ENCODE peak calls at places on chromosomes 16 and 17, in five cellular contexts. J is H1, I is HepG2, D is GM12878, U is NT2/D1. V is an unnamed sample.

GRCh38 chr16:24731722-24732419 is 2.4 kb downstream of the TNRC6A start:
- DNase-seq in J (no peak), I (peak), D (no peak), U (no peak), V (no peak)

GRCh38 chr16:10589106-10589505 is 8.7 kb upstream of the EMP2 start:
- DNase-seq in J (no peak), I (no peak), D (no peak), U (no peak), V (no peak)

GRCh38 chr17:75555679-75556153 is 30.2 kb downstream of the LLGL2 start:
- DNase-seq in J (no peak), I (no peak), D (no peak), U (no peak), V (no peak)

GRCh38 chr16:50266337-50267091 is at the start of gene ADCY7:
- DNase-seq in J (no peak), I (no peak), D (no peak), U (peak), V (no peak)

GRCh38 chr17:67821871-67822367 is 3.4 kb upstream of the BPTF start:
- DNase-seq in J (no peak), I (no peak), D (no peak), U (no peak), V (no peak)

GRCh38 chr16:2468142-2468724 is 2.9 kb upstream of the NTN3 start:
- DNase-seq in J (peak), I (no peak), D (no peak), U (no peak), V (peak)

GRCh38 chr17:39750131-39751015 is 12.6 kb downstream of the GRB7 start:
- DNase-seq in J (no peak), I (peak), D (no peak), U (no peak), V (no peak)

GRCh38 chr17:74453665-74454196 is 12.7 kb upstream of the CD300A start:
- DNase-seq in J (peak), I (no peak), D (no peak), U (no peak), V (peak)

GRCh38 chr16:46790599-46791270 is 40.2 kb downstream of the C16orf87 start:
- DNase-seq in J (no peak), I (peak), D (no peak), U (no peak), V (no peak)

GRCh38 chr17:46958192-46958591 is 20.9 kb downstream of the RPRML start:
- DNase-seq in J (no peak), I (no peak), D (no peak), U (no peak), V (no peak)

GRCh38 chr16:707062-707538 is 1.5 kb upstream of the FBXL16 start:
- DNase-seq in J (no peak), I (no peak), D (no peak), U (no peak), V (no peak)

GRCh38 chr16:76360384-76360783 is 83.2 kb downstream of the CNTNAP4 start:
- DNase-seq in J (no peak), I (no peak), D (no peak), U (no peak), V (no peak)

GRCh38 chr17:31433091-31433790 is 41.8 kb downstream of the RAB11FIP4 start:
- DNase-seq in J (no peak), I (no peak), D (no peak), U (no peak), V (no peak)

GRCh38 chr16:75965504-75966374 is 239.4 kb upstream of the CPHXL start:
- DNase-seq in J (no peak), I (peak), D (no peak), U (no peak), V (no peak)

GRCh38 chr16:57284206-57284951 is at the start of gene PLLP:
- DNase-seq in J (peak), I (no peak), D (no peak), U (no peak), V (peak)

GRCh38 chr17:41695134-41695661 is 6.5 kb downstream of the EIF1 start:
- DNase-seq in J (no peak), I (no peak), D (no peak), U (no peak), V (no peak)

GRCh38 chr17:30576326-30576861 is 99.2 kb downstream of the GOSR1 start:
- DNase-seq in J (no peak), I (no peak), D (no peak), U (no peak), V (no peak)

GRCh38 chr17:42289863-42290165 is 1.5 kb downstream of the STAT5A start:
- DNase-seq in J (no peak), I (no peak), D (no peak), U (no peak), V (no peak)

GRCh38 chr16:88357306-88358032 is 25.3 kb upstream of the ZNF469 start:
- DNase-seq in J (no peak), I (no peak), D (no peak), U (no peak), V (no peak)

DNA sequence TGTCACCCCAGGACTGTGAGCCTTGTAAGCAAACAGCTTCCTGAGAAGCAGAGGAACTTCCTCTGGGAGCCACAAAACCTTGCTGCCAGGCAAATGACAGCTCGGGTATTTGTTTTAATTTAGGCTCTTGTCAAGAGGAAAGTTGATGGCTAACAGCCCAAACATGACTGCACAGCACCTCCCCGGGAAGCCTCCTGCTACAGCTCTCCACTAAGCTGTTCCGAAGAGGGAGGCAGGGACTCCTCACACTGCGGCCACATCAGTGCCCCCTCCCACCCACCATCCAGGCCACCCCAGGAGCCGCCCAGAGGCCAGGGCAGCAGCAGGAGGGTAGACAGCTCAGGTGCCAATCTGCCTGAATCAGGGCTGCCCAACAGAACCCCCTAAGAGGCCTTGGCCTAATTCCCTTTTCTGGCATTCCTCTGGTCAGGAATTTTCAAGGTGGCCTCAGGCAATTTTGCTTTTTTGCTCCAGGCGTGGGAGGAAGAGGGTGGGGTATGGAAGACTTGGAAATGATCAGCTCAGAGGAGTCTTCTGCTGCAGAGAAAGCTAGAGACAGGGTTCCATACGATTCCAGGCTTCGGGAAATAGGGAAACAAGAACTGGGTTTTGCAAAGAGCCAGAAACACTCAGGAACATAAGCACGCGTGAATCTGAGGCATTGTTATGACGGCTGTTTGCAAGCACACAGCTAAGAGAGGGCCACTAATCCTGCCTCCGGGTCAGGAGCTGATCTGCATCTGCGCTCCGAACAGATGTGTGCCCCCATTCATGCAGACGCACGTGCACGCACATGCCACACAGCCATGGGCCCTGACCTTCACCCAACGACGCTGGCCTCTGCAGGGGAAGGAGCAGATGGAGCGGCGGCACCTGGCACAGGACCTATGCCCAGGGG is 2.4 kb downstream of the ABR start:
- DNase-seq in J (no peak), I (no peak), D (no peak), U (no peak), V (no peak)
- TF ChIP-seq SUZ12 in J (no peak), I (no peak), D (no peak), U (no peak), V (no peak)

DNA sequence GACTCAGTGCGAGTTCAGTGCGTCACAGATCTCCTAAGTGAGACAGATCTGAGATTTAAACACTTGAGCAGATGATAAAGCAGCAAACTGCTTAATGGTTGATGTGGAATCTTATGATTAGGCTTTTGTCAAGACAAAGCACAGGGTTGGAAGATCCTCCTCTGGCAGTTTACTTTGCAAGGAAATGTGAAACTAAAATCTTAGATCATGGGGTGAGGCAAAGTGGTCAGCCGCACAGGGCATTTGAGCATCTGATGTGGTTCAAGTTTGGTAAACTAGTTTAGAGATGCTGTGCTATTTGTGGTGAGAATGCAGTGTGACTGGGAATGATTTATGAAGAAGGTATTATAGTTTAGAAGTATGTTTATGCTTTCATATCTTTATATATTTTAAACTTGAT is 138.0 kb downstream of the TRIM37 start:
- DNase-seq in J (no peak), I (no peak), D (no peak), U (no peak), V (no peak)
- TF ChIP-seq SUZ12 in J (no peak), I (no peak), D (no peak), U (no peak), V (no peak)

GRCh38 chr17:33266116-33266515 is 27.0 kb downstream of the ASIC2 start:
- DNase-seq in J (no peak), I (no peak), D (no peak), U (no peak), V (no peak)

GRCh38 chr17:33261911-33262665 is 31.0 kb downstream of the ASIC2 start:
- DNase-seq in J (no peak), I (no peak), D (no peak), U (no peak), V (no peak)

GRCh38 chr17:33260638-33261037 is 32.5 kb downstream of the ASIC2 start:
- DNase-seq in J (peak), I (no peak), D (no peak), U (no peak), V (no peak)

GRCh38 chr17:33266611-33267010 is 26.5 kb downstream of the ASIC2 start:
- DNase-seq in J (no peak), I (no peak), D (no peak), U (no peak), V (no peak)

DNA sequence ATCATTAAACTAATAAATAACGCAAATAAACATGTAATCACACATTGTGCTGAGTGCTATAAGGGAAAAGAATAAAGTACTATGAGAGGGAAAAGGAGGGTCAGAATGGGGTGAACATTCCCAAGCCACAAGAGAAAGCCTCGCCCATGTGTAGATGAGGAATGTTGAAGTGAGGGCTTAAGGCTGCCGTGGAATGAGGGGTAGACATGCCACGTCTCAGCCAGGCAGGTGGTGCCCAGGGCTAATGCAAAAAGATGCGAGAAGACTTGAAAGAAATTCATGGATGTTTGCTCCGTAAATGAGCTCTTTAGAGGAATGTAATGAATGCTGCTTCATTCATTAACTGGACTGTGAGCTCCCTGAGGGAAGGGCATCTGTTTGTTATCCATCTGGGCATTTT is 30.4 kb downstream of the ASIC2 start:
- DNase-seq in J (no peak), I (no peak), D (no peak), U (no peak), V (no peak)
- TF ChIP-seq SUZ12 in J (no peak), I (no peak), D (no peak), U (no peak), V (no peak)

GRCh38 chr17:16349461-16349860 is 3.8 kb downstream of the CENPV start:
- DNase-seq in J (no peak), I (no peak), D (no peak), U (no peak), V (no peak)

GRCh38 chr17:16352303-16352837 is 899 bp downstream of the CENPV start:
- DNase-seq in J (peak), I (peak), D (no peak), U (no peak), V (peak)

GRCh38 chr17:16353702-16354174 is 469 bp upstream of the CENPV start:
- DNase-seq in J (no peak), I (no peak), D (no peak), U (no peak), V (no peak)

GRCh38 chr17:16352838-16353701 is at the start of gene CENPV:
- DNase-seq in J (peak), I (peak), D (no peak), U (no peak), V (peak)

DNA sequence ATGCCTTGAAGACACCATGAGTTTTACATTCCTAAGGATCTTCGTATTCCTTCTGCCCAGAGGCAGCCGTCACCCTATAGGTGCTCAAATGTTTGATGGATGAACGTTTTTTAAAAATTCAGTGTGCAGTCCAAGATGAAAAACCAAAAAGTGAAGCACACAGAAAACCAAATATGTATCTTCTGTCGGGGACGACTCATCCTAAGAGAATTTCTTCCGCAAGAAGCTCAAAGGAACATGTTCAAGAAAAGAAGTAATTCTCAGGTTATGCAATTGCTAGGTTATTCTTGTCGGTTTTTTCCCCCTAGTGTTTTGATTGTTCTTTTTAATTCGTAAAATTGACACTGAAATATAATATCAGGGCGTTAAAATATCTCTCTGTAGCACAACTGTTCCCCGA is 1.4 kb downstream of the CENPV start:
- DNase-seq in J (no peak), I (no peak), D (no peak), U (no peak), V (no peak)
- TF ChIP-seq SUZ12 in J (no peak), I (no peak), D (no peak), U (no peak), V (no peak)

DNA sequence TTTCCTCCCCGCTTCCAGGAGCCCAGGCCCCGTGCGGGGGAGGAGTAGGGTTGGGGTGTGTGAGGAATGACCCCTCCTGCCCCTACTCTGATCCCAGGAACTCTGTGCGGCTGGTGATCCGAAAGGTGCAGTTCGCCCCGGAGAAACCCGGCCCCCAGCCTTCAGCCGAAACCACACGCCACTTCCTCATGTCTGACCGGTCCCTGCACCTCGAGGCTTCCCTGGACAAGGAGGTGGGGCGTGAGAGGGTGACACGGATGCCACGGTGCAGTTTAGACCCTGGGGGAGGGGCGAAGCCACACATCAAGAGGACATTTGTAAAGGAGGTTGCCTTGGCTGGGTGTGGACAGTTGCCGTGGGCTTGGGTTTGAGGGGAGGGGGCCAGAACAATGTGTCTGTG is 7.4 kb downstream of the ARRB2 start:
- DNase-seq in J (no peak), I (no peak), D (no peak), U (no peak), V (no peak)
- TF ChIP-seq SUZ12 in J (no peak), I (no peak), D (no peak), U (no peak), V (no peak)

DNA sequence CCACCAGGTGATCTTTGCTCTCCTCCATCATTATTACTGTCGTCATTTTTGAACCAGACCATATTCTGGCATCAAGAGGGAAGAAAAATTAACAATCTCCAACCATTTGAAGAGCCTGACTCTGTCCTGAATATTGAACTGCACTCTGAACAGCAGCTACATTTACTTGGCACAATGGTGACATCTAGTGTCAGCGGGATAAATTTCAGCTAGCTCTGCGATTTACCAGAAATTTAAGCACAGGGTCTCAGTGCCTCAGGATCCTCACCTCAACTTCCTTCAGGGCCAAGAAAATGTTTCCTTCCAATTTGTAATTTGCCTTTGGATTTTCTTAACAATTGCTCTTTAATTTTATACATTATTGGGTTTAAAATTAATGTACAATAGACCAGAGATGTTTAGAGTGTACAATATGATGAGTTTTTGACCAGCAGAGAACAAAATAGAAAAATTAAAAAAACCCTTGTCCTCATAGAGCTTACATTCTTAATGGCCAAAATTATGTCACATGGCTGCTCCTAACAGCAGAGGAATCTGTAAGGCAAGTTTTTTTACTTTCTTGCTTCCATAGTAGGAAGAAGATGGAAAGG is 10.7 kb upstream of the ZNF19 start:
- DNase-seq in J (peak), I (peak), D (peak), U (peak), V (peak)
- TF ChIP-seq SUZ12 in J (no peak), I (no peak), D (no peak), U (no peak), V (no peak)

DNA sequence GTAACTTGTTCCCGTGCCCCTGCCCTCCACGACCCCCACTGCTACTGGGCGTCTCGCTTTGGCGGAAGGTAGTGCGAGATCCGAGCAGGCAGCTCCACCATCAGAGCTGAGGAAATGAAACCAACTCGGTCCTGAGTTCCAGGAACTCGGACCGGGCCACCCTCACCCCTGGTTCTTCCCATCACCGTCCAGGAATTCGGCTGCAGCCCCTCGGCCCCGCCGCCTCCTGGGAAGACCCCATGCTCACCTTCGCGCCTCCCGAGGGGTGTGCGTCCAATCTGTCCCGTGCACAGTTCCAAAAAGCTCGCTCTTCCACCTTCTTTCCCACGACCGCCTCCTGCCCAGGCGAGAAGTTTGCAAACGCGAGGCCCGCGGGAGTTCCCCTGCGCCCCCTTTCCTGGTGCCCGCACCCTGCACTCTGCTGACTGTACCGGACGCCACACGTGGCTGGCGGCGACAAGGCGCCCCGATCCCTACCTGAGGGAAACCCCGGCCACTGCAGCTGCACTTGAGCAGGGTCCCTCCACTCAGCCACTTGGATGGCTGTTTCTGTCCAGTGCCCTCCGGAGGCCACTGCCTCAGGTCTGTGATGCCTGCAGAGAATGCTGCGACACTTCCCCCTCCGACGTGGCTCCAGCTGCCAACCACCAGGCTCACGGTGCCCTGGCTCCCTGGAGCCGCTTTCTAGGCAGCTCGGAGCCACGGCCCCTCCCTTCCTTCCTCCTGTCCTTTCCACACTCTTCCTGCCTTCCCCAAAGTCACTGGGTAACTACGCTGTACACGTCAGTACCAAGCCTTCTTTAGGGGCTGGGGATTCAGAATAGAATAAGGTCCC is at the start of gene MLKL:
- DNase-seq in J (no peak), I (peak), D (peak), U (no peak), V (no peak)
- TF ChIP-seq SUZ12 in J (peak), I (no peak), D (no peak), U (no peak), V (no peak)